ENCODE peak calls at places on chromosomes 4 and X, in eight cellular contexts. One of them, this sample, is unnamed.

GRCh38 chr4:41538887-41539498 is 1.0 kb downstream of the LIMCH1 start:
- DNase-seq in A549: no peak
- DNase-seq in tibial nerve: no peak
- DNase-seq in breast epithelium: no peak
- DNase-seq in esophagus squamous epithelium: no peak
- DNase-seq in GM12891: no peak
- DNase-seq in uterus: no peak
- DNase-seq in suprapubic skin: no peak
- DNase-seq in this sample: no peak

GRCh38 chr4:169485791-169486742 is 126.3 kb downstream of the NEK1 start:
- DNase-seq in A549: peak; percentile 13
- DNase-seq in esophagus squamous epithelium: no peak
- DNase-seq in GM12891: no peak
- DNase-seq in uterus: peak; percentile 18
- DNase-seq in breast epithelium: no peak
- DNase-seq in suprapubic skin: no peak
- DNase-seq in tibial nerve: no peak
- DNase-seq in this sample: peak; percentile 26

GRCh38 chrX:39750798-39751197 is 347.0 kb downstream of the BCOR start:
- DNase-seq in breast epithelium: no peak
- DNase-seq in GM12891: no peak
- DNase-seq in tibial nerve: no peak
- DNase-seq in uterus: no peak
- DNase-seq in esophagus squamous epithelium: no peak
- DNase-seq in A549: no peak
- DNase-seq in suprapubic skin: no peak
- DNase-seq in this sample: no peak

GRCh38 chr4:62119195-62119594 is 919.1 kb downstream of the ADGRL3 start:
- DNase-seq in esophagus squamous epithelium: no peak
- DNase-seq in GM12891: no peak
- DNase-seq in breast epithelium: no peak
- DNase-seq in uterus: no peak
- DNase-seq in tibial nerve: no peak
- DNase-seq in suprapubic skin: no peak
- DNase-seq in A549: no peak
- DNase-seq in this sample: no peak

GRCh38 chr4:114659386-114660008 is 60.9 kb downstream of the UGT8 start:
- DNase-seq in suprapubic skin: no peak
- DNase-seq in esophagus squamous epithelium: no peak
- DNase-seq in uterus: no peak
- DNase-seq in tibial nerve: peak; percentile 14
- DNase-seq in breast epithelium: peak; percentile 52
- DNase-seq in GM12891: peak; percentile 10
- DNase-seq in A549: peak; percentile 17
- DNase-seq in this sample: peak; percentile 70

GRCh38 chr4:158255727-158256324 is 45.5 kb downstream of the TMEM144 start:
- DNase-seq in A549: peak; percentile 13
- DNase-seq in uterus: no peak
- DNase-seq in esophagus squamous epithelium: no peak
- DNase-seq in GM12891: no peak
- DNase-seq in tibial nerve: no peak
- DNase-seq in breast epithelium: no peak
- DNase-seq in suprapubic skin: no peak
- DNase-seq in this sample: no peak

GRCh38 chrX:154805696-154806091 is 409 bp upstream of the MPP1 start:
- DNase-seq in tibial nerve: no peak
- DNase-seq in A549: no peak
- DNase-seq in breast epithelium: no peak
- DNase-seq in suprapubic skin: no peak
- DNase-seq in GM12891: no peak
- DNase-seq in uterus: no peak
- DNase-seq in esophagus squamous epithelium: no peak
- DNase-seq in this sample: no peak

GRCh38 chrX:143570747-143571146 is 53.5 kb upstream of the SPANXN3 start:
- DNase-seq in suprapubic skin: no peak
- DNase-seq in esophagus squamous epithelium: no peak
- DNase-seq in tibial nerve: no peak
- DNase-seq in uterus: no peak
- DNase-seq in breast epithelium: no peak
- DNase-seq in GM12891: no peak
- DNase-seq in A549: no peak
- DNase-seq in this sample: no peak

GRCh38 chrX:72308566-72309296 is 3.0 kb upstream of the CITED1 start:
- DNase-seq in GM12891: no peak
- DNase-seq in esophagus squamous epithelium: no peak
- DNase-seq in breast epithelium: peak; percentile 59
- DNase-seq in suprapubic skin: no peak
- DNase-seq in tibial nerve: peak; percentile 13
- DNase-seq in A549: peak; percentile 67
- DNase-seq in uterus: peak; percentile 73
- DNase-seq in this sample: peak; percentile 73

GRCh38 chr4:70515342-70516245 is 2.8 kb upstream of the AMTN start:
- DNase-seq in esophagus squamous epithelium: no peak
- DNase-seq in uterus: no peak
- DNase-seq in A549: no peak
- DNase-seq in suprapubic skin: no peak
- DNase-seq in tibial nerve: no peak
- DNase-seq in GM12891: no peak
- DNase-seq in breast epithelium: no peak
- DNase-seq in this sample: no peak

GRCh38 chr4:154126276-154126675 is 337.4 kb upstream of the SFRP2 start:
- DNase-seq in esophagus squamous epithelium: no peak
- DNase-seq in tibial nerve: no peak
- DNase-seq in breast epithelium: no peak
- DNase-seq in A549: no peak
- DNase-seq in suprapubic skin: no peak
- DNase-seq in uterus: no peak
- DNase-seq in GM12891: no peak
- DNase-seq in this sample: no peak

GRCh38 chr4:183099537-183100297 is 660 bp downstream of the WWC2 start:
- DNase-seq in tibial nerve: no peak
- DNase-seq in breast epithelium: no peak
- DNase-seq in esophagus squamous epithelium: no peak
- DNase-seq in suprapubic skin: peak; percentile 77
- DNase-seq in A549: peak; percentile 38
- DNase-seq in uterus: peak; percentile 32
- DNase-seq in GM12891: no peak
- DNase-seq in this sample: no peak

GRCh38 chr4:122700178-122700725 is 32.3 kb upstream of the BBS12 start:
- DNase-seq in uterus: peak; percentile 81
- DNase-seq in A549: no peak
- DNase-seq in tibial nerve: no peak
- DNase-seq in suprapubic skin: no peak
- DNase-seq in breast epithelium: peak; percentile 64
- DNase-seq in esophagus squamous epithelium: no peak
- DNase-seq in GM12891: no peak
- DNase-seq in this sample: peak; percentile 65

GRCh38 chrX:118593407-118593806 is 97.8 kb downstream of the DOCK11 start:
- DNase-seq in uterus: no peak
- DNase-seq in A549: no peak
- DNase-seq in esophagus squamous epithelium: no peak
- DNase-seq in GM12891: no peak
- DNase-seq in breast epithelium: no peak
- DNase-seq in suprapubic skin: no peak
- DNase-seq in tibial nerve: no peak
- DNase-seq in this sample: no peak

GRCh38 chr4:68271851-68272756 is 26.6 kb upstream of the TMPRSS11B start:
- DNase-seq in uterus: no peak
- DNase-seq in A549: peak; percentile 24
- DNase-seq in esophagus squamous epithelium: no peak
- DNase-seq in breast epithelium: no peak
- DNase-seq in GM12891: peak; percentile 10
- DNase-seq in tibial nerve: no peak
- DNase-seq in suprapubic skin: no peak
- DNase-seq in this sample: no peak

GRCh38 chr4:53686521-53686920 is 95.2 kb upstream of the LNX1 start:
- DNase-seq in breast epithelium: no peak
- DNase-seq in suprapubic skin: no peak
- DNase-seq in tibial nerve: no peak
- DNase-seq in A549: no peak
- DNase-seq in GM12891: no peak
- DNase-seq in esophagus squamous epithelium: no peak
- DNase-seq in uterus: no peak
- DNase-seq in this sample: no peak

GRCh38 chr4:40180356-40180755 is 16.5 kb upstream of the RHOH start:
- DNase-seq in esophagus squamous epithelium: no peak
- DNase-seq in GM12891: no peak
- DNase-seq in A549: no peak
- DNase-seq in suprapubic skin: no peak
- DNase-seq in breast epithelium: no peak
- DNase-seq in uterus: no peak
- DNase-seq in tibial nerve: no peak
- DNase-seq in this sample: no peak

GRCh38 chr4:187550256-187550950 is 445.2 kb upstream of the ZFP42 start:
- DNase-seq in A549: no peak
- DNase-seq in uterus: no peak
- DNase-seq in tibial nerve: no peak
- DNase-seq in esophagus squamous epithelium: no peak
- DNase-seq in breast epithelium: no peak
- DNase-seq in GM12891: no peak
- DNase-seq in suprapubic skin: no peak
- DNase-seq in this sample: no peak

GRCh38 chr4:67983333-67983732 is 20.0 kb upstream of the TMPRSS11A start:
- DNase-seq in tibial nerve: no peak
- DNase-seq in A549: no peak
- DNase-seq in uterus: no peak
- DNase-seq in suprapubic skin: no peak
- DNase-seq in esophagus squamous epithelium: no peak
- DNase-seq in GM12891: no peak
- DNase-seq in breast epithelium: no peak
- DNase-seq in this sample: no peak

GRCh38 chr4:37421614-37422013 is 177.1 kb downstream of the NWD2 start:
- DNase-seq in suprapubic skin: no peak
- DNase-seq in tibial nerve: no peak
- DNase-seq in uterus: no peak
- DNase-seq in GM12891: no peak
- DNase-seq in A549: no peak
- DNase-seq in esophagus squamous epithelium: no peak
- DNase-seq in breast epithelium: no peak
- DNase-seq in this sample: no peak
- TF ChIP-seq POLR2A in suprapubic skin: no peak
- TF ChIP-seq POLR2A in tibial nerve: no peak
- TF ChIP-seq POLR2A in uterus: no peak
- TF ChIP-seq POLR2A in GM12891: no peak
- TF ChIP-seq POLR2A in A549: no peak
- TF ChIP-seq POLR2A in esophagus squamous epithelium: no peak
- TF ChIP-seq POLR2A in breast epithelium: no peak
- TF ChIP-seq POLR2A in this sample: no peak

GRCh38 chr4:52659016-52659721 is at the start of gene USP46:
- DNase-seq in esophagus squamous epithelium: peak; percentile 8
- DNase-seq in breast epithelium: peak; percentile 71
- DNase-seq in tibial nerve: peak; percentile 52
- DNase-seq in uterus: peak; percentile 77
- DNase-seq in A549: peak; percentile 43
- DNase-seq in suprapubic skin: peak; percentile 79
- DNase-seq in GM12891: peak; percentile 83
- DNase-seq in this sample: peak; percentile 82
- TF ChIP-seq POLR2A in esophagus squamous epithelium: peak; percentile 67
- TF ChIP-seq POLR2A in breast epithelium: no peak
- TF ChIP-seq POLR2A in tibial nerve: no peak
- TF ChIP-seq POLR2A in uterus: peak; percentile 68
- TF ChIP-seq POLR2A in A549: peak; percentile 43
- TF ChIP-seq POLR2A in suprapubic skin: no peak
- TF ChIP-seq POLR2A in GM12891: peak; percentile 55
- TF ChIP-seq POLR2A in this sample: no peak

DNA sequence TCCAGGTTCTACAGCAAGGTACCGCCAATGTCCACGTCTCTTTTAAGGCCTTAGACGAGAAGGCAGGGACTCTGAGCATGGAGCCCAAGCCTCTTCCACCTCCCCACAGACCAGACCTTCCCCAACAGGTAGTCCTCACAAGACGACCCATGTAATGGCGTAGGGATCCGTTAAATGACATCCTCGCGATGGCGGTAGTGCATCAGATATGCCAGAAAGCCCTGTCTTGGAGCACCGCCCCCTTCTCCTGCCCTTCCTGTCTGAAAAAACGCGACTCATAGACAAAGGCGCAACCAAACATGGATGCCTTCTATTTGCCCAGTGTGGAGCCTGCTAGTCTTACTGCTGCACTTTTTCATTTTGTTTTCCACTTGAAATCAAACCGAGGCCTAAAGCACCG is 185.4 kb downstream of the OR13H1 start:
- DNase-seq in breast epithelium: no peak
- DNase-seq in uterus: peak; percentile 84
- DNase-seq in tibial nerve: no peak
- DNase-seq in GM12891: no peak
- DNase-seq in A549: no peak
- DNase-seq in esophagus squamous epithelium: peak; percentile 45
- DNase-seq in suprapubic skin: peak; percentile 89
- DNase-seq in this sample: peak; percentile 89
- TF ChIP-seq POLR2A in breast epithelium: no peak
- TF ChIP-seq POLR2A in uterus: no peak
- TF ChIP-seq POLR2A in tibial nerve: no peak
- TF ChIP-seq POLR2A in GM12891: no peak
- TF ChIP-seq POLR2A in A549: no peak
- TF ChIP-seq POLR2A in esophagus squamous epithelium: no peak
- TF ChIP-seq POLR2A in suprapubic skin: no peak
- TF ChIP-seq POLR2A in this sample: no peak

DNA sequence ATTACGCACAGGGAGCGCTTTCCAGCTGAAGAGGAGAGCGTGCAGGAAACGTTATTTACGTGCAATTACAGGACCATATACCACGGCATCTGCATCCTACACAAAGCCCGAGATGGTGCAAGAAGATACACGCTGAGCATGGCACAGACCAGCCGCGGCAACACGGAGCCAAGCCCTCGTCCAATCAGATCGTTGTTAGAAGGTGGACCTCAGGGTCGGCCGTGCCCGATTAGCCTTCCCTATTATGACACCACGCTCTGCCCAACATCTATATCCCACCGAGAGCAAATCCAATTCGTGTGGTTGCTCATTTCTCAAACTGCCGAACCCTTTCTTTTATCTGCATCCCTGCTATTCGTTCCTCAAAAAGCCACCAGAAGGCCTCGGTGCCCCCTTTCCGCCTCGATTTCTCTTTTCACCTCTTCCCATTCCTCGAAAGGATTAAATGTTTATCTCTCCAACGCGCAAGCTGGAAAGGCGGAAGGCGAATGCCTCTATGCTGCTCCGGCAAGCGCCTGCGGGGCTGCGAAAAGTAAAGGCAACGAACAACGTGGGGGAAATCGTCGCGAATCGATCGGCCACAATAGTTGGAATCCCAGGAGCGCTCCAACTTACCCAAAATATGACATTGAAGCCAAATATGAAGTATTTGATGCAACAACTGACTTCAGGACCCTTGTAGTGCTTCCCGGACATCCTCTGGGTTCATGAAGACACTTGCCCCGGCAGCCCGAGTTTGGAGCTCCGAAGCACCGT is 702 bp downstream of the TSPAN5 start:
- DNase-seq in suprapubic skin: no peak
- DNase-seq in A549: peak; percentile 56
- DNase-seq in esophagus squamous epithelium: no peak
- DNase-seq in tibial nerve: no peak
- DNase-seq in uterus: peak; percentile 27
- DNase-seq in breast epithelium: no peak
- DNase-seq in GM12891: no peak
- DNase-seq in this sample: peak; percentile 23
- TF ChIP-seq POLR2A in suprapubic skin: no peak
- TF ChIP-seq POLR2A in A549: no peak
- TF ChIP-seq POLR2A in esophagus squamous epithelium: no peak
- TF ChIP-seq POLR2A in tibial nerve: no peak
- TF ChIP-seq POLR2A in uterus: no peak
- TF ChIP-seq POLR2A in breast epithelium: no peak
- TF ChIP-seq POLR2A in GM12891: no peak
- TF ChIP-seq POLR2A in this sample: no peak

GRCh38 chr4:37977471-37978452 is 17.6 kb downstream of the PTTG2 start:
- DNase-seq in GM12891: peak; percentile 39
- DNase-seq in tibial nerve: peak; percentile 28
- DNase-seq in uterus: peak; percentile 78
- DNase-seq in A549: peak; percentile 37
- DNase-seq in suprapubic skin: peak; percentile 81
- DNase-seq in esophagus squamous epithelium: peak; percentile 4
- DNase-seq in breast epithelium: peak; percentile 59
- DNase-seq in this sample: peak; percentile 84
- TF ChIP-seq POLR2A in GM12891: no peak
- TF ChIP-seq POLR2A in tibial nerve: no peak
- TF ChIP-seq POLR2A in uterus: peak; percentile 39
- TF ChIP-seq POLR2A in A549: no peak
- TF ChIP-seq POLR2A in suprapubic skin: no peak
- TF ChIP-seq POLR2A in esophagus squamous epithelium: peak; percentile 12
- TF ChIP-seq POLR2A in breast epithelium: no peak
- TF ChIP-seq POLR2A in this sample: peak; percentile 28